ENCODE peak calls at places on chromosome 15, in eight cellular contexts. T, A, H, I, X, D, Q and P are unnamed samples. For H3K4me1, the result is how much of the 10 kb centered on the place peaks cover.

GRCh38 chr15:57485869-57486268 is 105.8 kb upstream of the MYZAP start:
- DNase-seq in H (peak), D (peak), X (no peak), Q (no peak), A (peak), I (peak), T (peak), P (no peak)

GRCh38 chr15:82995938-82996337 is 9.9 kb downstream of the RAMAC start:
- DNase-seq in X (no peak), I (no peak), H (no peak), D (no peak), Q (no peak), T (no peak), A (no peak), P (no peak)

GRCh38 chr15:20348900-20349773 is 192.5 kb downstream of the GOLGA6L6 start:
- DNase-seq in X (peak), A (no peak), H (no peak), I (peak), Q (no peak), D (peak), T (peak), P (peak)

GRCh38 chr15:38458646-38459045 is 4.7 kb downstream of the FAM98B start:
- DNase-seq in D (no peak), I (no peak), Q (no peak), A (no peak), H (no peak), X (no peak), T (no peak), P (no peak)

GRCh38 chr15:62711691-62712454 is 330.7 kb upstream of the TPM1 start:
- DNase-seq in X (no peak), H (no peak), T (no peak), Q (no peak), A (peak), I (no peak), D (no peak), P (no peak)

GRCh38 chr15:24718289-24719082 is 42.9 kb downstream of the NPAP1 start:
- DNase-seq in H (no peak), A (no peak), Q (no peak), D (no peak), I (no peak), X (no peak), T (no peak), P (no peak)

GRCh38 chr15:83158393-83158792 is 49.2 kb downstream of the HDGFL3 start:
- DNase-seq in D (no peak), T (no peak), X (no peak), I (no peak), Q (no peak), H (no peak), A (peak), P (no peak)

GRCh38 chr15:26772588-26773484 is at the start of gene GABRB3:
- DNase-seq in X (no peak), H (peak), Q (no peak), I (peak), A (peak), D (peak), T (peak), P (no peak)

GRCh38 chr15:91752081-91752810 is 101.3 kb upstream of the SLCO3A1 start:
- DNase-seq in A (no peak), T (no peak), Q (no peak), H (no peak), X (no peak), D (no peak), I (no peak), P (no peak)

GRCh38 chr15:59208850-59209249 is 2.2 kb downstream of the LDHAL6B start:
- DNase-seq in Q (no peak), I (no peak), A (peak), D (no peak), H (no peak), X (no peak), T (no peak), P (no peak)

GRCh38 chr15:71790081-71790480 is 20.3 kb upstream of the NR2E3 start:
- DNase-seq in X (no peak), T (no peak), H (no peak), D (peak), Q (no peak), I (no peak), A (peak), P (no peak)

GRCh38 chr15:96409231-96410138 is 79.0 kb downstream of the NR2F2 start:
- DNase-seq in H (peak), I (no peak), A (no peak), D (no peak), Q (no peak), T (no peak), X (no peak), P (no peak)

GRCh38 chr15:66740802-66741201 is 38.8 kb downstream of the SMAD6 start:
- DNase-seq in H (peak), Q (no peak), A (no peak), X (peak), D (no peak), T (peak), I (no peak), P (peak)

GRCh38 chr15:52163321-52164190 is 27.6 kb downstream of the GNB5 start:
- DNase-seq in T (no peak), H (no peak), A (no peak), X (no peak), Q (no peak), D (no peak), I (no peak), P (no peak)
- TF ChIP-seq CTCF in T (no peak), H (peak), A (no peak), X (no peak), Q (no peak), D (peak), I (peak), P (no peak)

GRCh38 chr15:50181983-50182232 is at the start of gene SLC27A2:
- DNase-seq in D (peak), T (no peak), I (no peak), Q (peak), H (peak), A (no peak), X (no peak), P (peak)
- H3K4me3 ChIP-seq in D (peak), T (peak), I (peak), Q (peak), H (peak), A (peak), X (no peak), P (peak)

DNA sequence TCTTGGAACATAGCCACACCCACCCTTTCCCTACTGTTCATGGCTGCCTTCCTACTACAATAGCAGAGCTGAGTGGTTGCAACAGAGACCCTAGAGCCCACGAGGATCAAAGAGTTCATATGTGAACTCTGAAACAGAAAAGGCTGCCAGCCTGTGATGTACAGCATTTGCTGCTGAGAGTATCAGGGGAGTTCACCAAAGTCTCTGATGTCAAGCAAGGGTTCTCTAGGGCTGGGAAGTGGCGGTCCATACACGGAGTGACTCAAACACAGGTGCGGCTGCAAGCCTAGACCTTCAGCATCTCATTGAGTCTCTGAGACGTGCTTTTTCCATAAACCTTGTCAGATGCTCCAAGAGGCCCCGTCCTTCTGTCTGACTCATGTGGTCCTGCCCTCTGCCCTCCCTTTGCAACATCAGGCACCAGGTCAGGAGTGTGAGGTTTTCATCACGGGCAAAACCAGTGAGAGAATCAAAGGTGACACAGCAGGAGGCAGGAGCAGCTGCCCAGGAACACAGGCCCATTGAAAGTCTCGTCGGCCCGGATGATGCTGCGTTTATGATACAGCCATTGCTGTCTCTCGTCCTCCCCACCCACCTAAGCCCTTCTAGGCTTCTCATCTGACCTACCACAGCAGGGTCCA is 42.9 kb downstream of the PCSK6 start:
- DNase-seq in H (no peak), T (peak), A (no peak), I (no peak), D (no peak), Q (no peak), X (no peak), P (no peak)
- H3K4me1 ChIP-seq in H (under half), T (under half), A (under half), I (under half), D (under half), Q (under half), X (under half), P (under half)

DNA sequence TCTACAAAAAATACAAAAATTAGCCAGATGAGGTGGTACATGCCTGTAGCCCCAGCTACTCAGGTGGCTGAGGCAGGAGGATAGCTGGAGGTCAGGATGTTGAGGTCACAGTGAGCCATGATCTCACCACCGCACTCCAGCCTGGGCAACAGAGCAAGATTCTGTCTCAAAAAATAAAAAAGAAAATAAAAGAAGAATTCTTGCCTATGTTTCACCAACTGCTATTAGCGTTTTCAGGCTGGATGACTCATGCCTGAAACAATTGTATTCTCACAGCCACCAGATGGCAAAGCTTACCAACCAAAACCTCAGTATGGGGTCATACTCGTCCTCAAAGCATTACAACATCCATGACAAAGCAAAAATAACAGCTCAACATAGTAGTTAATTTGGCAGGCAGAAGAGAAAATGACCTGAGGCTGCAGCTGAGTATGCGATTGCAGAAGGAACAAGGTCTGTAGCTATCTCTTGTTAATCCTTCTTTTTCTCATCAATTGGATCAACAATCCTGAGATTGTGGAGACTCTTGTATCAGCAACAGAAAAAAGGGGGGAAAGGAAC is 52.2 kb downstream of the TP53BP1 start:
- DNase-seq in D (peak), I (peak), X (peak), H (peak), T (no peak), Q (no peak), A (peak), P (no peak)
- TF ChIP-seq CTCF in D (peak), I (peak), X (peak), H (peak), T (peak), Q (peak), A (peak), P (no peak)

DNA sequence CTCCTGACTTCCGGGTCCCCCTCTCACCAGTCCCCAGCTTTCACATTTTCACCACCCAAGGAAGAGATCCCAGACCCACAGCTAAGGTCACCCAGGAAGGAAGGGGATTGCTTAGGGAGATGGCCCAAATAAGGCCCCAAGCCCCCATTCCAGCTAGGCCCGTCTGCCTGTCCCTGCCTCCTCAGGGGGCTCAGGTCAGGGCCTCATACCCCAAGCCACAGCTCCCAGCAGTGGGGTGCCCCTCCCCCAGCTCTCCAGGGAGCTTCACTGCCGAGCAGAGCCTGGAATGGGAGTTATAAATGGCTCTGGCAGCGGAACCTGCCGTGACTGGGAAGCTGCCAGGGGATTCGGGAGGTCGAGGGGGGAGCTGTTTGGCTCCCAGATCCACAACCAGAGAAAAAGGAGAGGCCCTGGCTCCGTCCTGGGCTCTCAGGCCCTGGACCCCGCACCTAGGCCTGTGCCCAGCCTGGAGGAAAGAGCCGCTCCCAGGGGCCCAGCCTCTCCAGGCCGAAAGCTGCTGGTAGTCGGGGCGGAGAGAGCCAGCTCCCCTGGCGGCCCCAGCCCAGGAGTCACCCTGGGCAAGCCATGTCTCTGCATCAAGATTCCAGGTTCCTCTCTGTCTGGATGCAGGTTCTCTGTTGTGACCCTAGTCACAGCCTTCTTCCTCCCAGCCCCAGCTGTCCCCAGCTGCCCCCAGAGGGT is 550 bp downstream of the CCDC9B start:
- DNase-seq in D (peak), I (peak), Q (no peak), H (peak), A (peak), T (peak), X (peak), P (peak)
- H3K4me3 ChIP-seq in D (peak), I (no peak), Q (peak), H (peak), A (peak), T (peak), X (peak), P (no peak)